ENCODE peak calls at places on chromosomes 7 and 10, in nine cellular contexts. One of them, this sample, is unnamed.

GRCh38 chr10:17062493-17063487 is 66.8 kb downstream of the CUBN start:
- DNase-seq in stimulated activated CD4-positive, alpha-beta T cell treated with anti-CD3 and anti-CD28 coated beads, Interleukin-4, amount 100 ng/mL, for 4 hours: no peak
- DNase-seq in AG08395: peak
- DNase-seq in upper lobe of right lung: no peak
- DNase-seq in mucosa of descending colon: no peak
- DNase-seq in HT1080: peak
- DNase-seq in progenitor cell of endocrine pancreas: no peak
- DNase-seq in colonic mucosa: no peak
- DNase-seq in NCI-H2081: no peak
- DNase-seq in this sample: peak

GRCh38 chr10:5478694-5479305 is 20.6 kb downstream of the CALML5 start:
- DNase-seq in stimulated activated CD4-positive, alpha-beta T cell treated with anti-CD3 and anti-CD28 coated beads, Interleukin-4, amount 100 ng/mL, for 4 hours: no peak
- DNase-seq in upper lobe of right lung: no peak
- DNase-seq in colonic mucosa: no peak
- DNase-seq in progenitor cell of endocrine pancreas: no peak
- DNase-seq in mucosa of descending colon: no peak
- DNase-seq in AG08395: no peak
- DNase-seq in NCI-H2081: no peak
- DNase-seq in HT1080: no peak
- DNase-seq in this sample: no peak

GRCh38 chr7:54802114-54802513 is 43.1 kb upstream of the SEC61G start:
- DNase-seq in progenitor cell of endocrine pancreas: no peak
- DNase-seq in NCI-H2081: no peak
- DNase-seq in upper lobe of right lung: no peak
- DNase-seq in stimulated activated CD4-positive, alpha-beta T cell treated with anti-CD3 and anti-CD28 coated beads, Interleukin-4, amount 100 ng/mL, for 4 hours: no peak
- DNase-seq in mucosa of descending colon: no peak
- DNase-seq in colonic mucosa: no peak
- DNase-seq in AG08395: no peak
- DNase-seq in HT1080: no peak
- DNase-seq in this sample: no peak

GRCh38 chr7:108201766-108202165 is 71.6 kb upstream of the LAMB4 start:
- DNase-seq in colonic mucosa: no peak
- DNase-seq in progenitor cell of endocrine pancreas: no peak
- DNase-seq in mucosa of descending colon: no peak
- DNase-seq in stimulated activated CD4-positive, alpha-beta T cell treated with anti-CD3 and anti-CD28 coated beads, Interleukin-4, amount 100 ng/mL, for 4 hours: no peak
- DNase-seq in AG08395: no peak
- DNase-seq in HT1080: no peak
- DNase-seq in upper lobe of right lung: no peak
- DNase-seq in NCI-H2081: peak
- DNase-seq in this sample: no peak

GRCh38 chr7:57205000-57205399 is 72.8 kb upstream of the ZNF479 start:
- DNase-seq in HT1080: no peak
- DNase-seq in mucosa of descending colon: no peak
- DNase-seq in NCI-H2081: no peak
- DNase-seq in AG08395: no peak
- DNase-seq in upper lobe of right lung: peak
- DNase-seq in colonic mucosa: no peak
- DNase-seq in stimulated activated CD4-positive, alpha-beta T cell treated with anti-CD3 and anti-CD28 coated beads, Interleukin-4, amount 100 ng/mL, for 4 hours: no peak
- DNase-seq in progenitor cell of endocrine pancreas: no peak
- DNase-seq in this sample: no peak

GRCh38 chr10:50231515-50232260 is 19.6 kb downstream of the ASAH2 start:
- DNase-seq in colonic mucosa: no peak
- DNase-seq in progenitor cell of endocrine pancreas: no peak
- DNase-seq in NCI-H2081: no peak
- DNase-seq in upper lobe of right lung: no peak
- DNase-seq in AG08395: no peak
- DNase-seq in stimulated activated CD4-positive, alpha-beta T cell treated with anti-CD3 and anti-CD28 coated beads, Interleukin-4, amount 100 ng/mL, for 4 hours: no peak
- DNase-seq in HT1080: no peak
- DNase-seq in mucosa of descending colon: no peak
- DNase-seq in this sample: no peak

GRCh38 chr7:13457790-13458189 is 531.7 kb downstream of the ETV1 start:
- DNase-seq in AG08395: no peak
- DNase-seq in colonic mucosa: no peak
- DNase-seq in stimulated activated CD4-positive, alpha-beta T cell treated with anti-CD3 and anti-CD28 coated beads, Interleukin-4, amount 100 ng/mL, for 4 hours: no peak
- DNase-seq in upper lobe of right lung: no peak
- DNase-seq in NCI-H2081: peak
- DNase-seq in mucosa of descending colon: no peak
- DNase-seq in HT1080: no peak
- DNase-seq in progenitor cell of endocrine pancreas: no peak
- DNase-seq in this sample: no peak

GRCh38 chr7:835021-835420 is 2.7 kb downstream of the SUN1 start:
- DNase-seq in stimulated activated CD4-positive, alpha-beta T cell treated with anti-CD3 and anti-CD28 coated beads, Interleukin-4, amount 100 ng/mL, for 4 hours: no peak
- DNase-seq in HT1080: no peak
- DNase-seq in AG08395: no peak
- DNase-seq in progenitor cell of endocrine pancreas: no peak
- DNase-seq in mucosa of descending colon: no peak
- DNase-seq in upper lobe of right lung: no peak
- DNase-seq in colonic mucosa: no peak
- DNase-seq in NCI-H2081: no peak
- DNase-seq in this sample: no peak

GRCh38 chr7:36984051-36984492 is 259.8 kb upstream of the AOAH start:
- DNase-seq in HT1080: no peak
- DNase-seq in progenitor cell of endocrine pancreas: no peak
- DNase-seq in upper lobe of right lung: no peak
- DNase-seq in NCI-H2081: no peak
- DNase-seq in stimulated activated CD4-positive, alpha-beta T cell treated with anti-CD3 and anti-CD28 coated beads, Interleukin-4, amount 100 ng/mL, for 4 hours: no peak
- DNase-seq in AG08395: no peak
- DNase-seq in mucosa of descending colon: no peak
- DNase-seq in colonic mucosa: no peak
- DNase-seq in this sample: no peak

GRCh38 chr10:110215751-110216150 is 8.3 kb downstream of the MXI1 start:
- DNase-seq in HT1080: no peak
- DNase-seq in progenitor cell of endocrine pancreas: no peak
- DNase-seq in colonic mucosa: no peak
- DNase-seq in mucosa of descending colon: no peak
- DNase-seq in NCI-H2081: no peak
- DNase-seq in upper lobe of right lung: no peak
- DNase-seq in AG08395: no peak
- DNase-seq in stimulated activated CD4-positive, alpha-beta T cell treated with anti-CD3 and anti-CD28 coated beads, Interleukin-4, amount 100 ng/mL, for 4 hours: no peak
- DNase-seq in this sample: no peak

GRCh38 chr7:46784746-46785145 is 797.2 kb downstream of the TNS3 start:
- DNase-seq in progenitor cell of endocrine pancreas: no peak
- DNase-seq in stimulated activated CD4-positive, alpha-beta T cell treated with anti-CD3 and anti-CD28 coated beads, Interleukin-4, amount 100 ng/mL, for 4 hours: no peak
- DNase-seq in mucosa of descending colon: no peak
- DNase-seq in NCI-H2081: no peak
- DNase-seq in colonic mucosa: no peak
- DNase-seq in HT1080: peak
- DNase-seq in upper lobe of right lung: no peak
- DNase-seq in AG08395: peak
- DNase-seq in this sample: no peak

GRCh38 chr7:122488241-122488640 is 183.7 kb upstream of the FEZF1 start:
- DNase-seq in NCI-H2081: no peak
- DNase-seq in upper lobe of right lung: no peak
- DNase-seq in progenitor cell of endocrine pancreas: no peak
- DNase-seq in HT1080: no peak
- DNase-seq in AG08395: no peak
- DNase-seq in stimulated activated CD4-positive, alpha-beta T cell treated with anti-CD3 and anti-CD28 coated beads, Interleukin-4, amount 100 ng/mL, for 4 hours: no peak
- DNase-seq in colonic mucosa: no peak
- DNase-seq in mucosa of descending colon: no peak
- DNase-seq in this sample: no peak

GRCh38 chr7:126574276-126574675 is 678.5 kb downstream of the GRM8 start:
- DNase-seq in colonic mucosa: no peak
- DNase-seq in NCI-H2081: no peak
- DNase-seq in AG08395: no peak
- DNase-seq in upper lobe of right lung: no peak
- DNase-seq in progenitor cell of endocrine pancreas: no peak
- DNase-seq in stimulated activated CD4-positive, alpha-beta T cell treated with anti-CD3 and anti-CD28 coated beads, Interleukin-4, amount 100 ng/mL, for 4 hours: no peak
- DNase-seq in mucosa of descending colon: no peak
- DNase-seq in HT1080: peak
- DNase-seq in this sample: no peak

GRCh38 chr10:114684822-114685209 is 26.7 kb upstream of the ABLIM1 start:
- DNase-seq in colonic mucosa: peak
- DNase-seq in NCI-H2081: no peak
- DNase-seq in stimulated activated CD4-positive, alpha-beta T cell treated with anti-CD3 and anti-CD28 coated beads, Interleukin-4, amount 100 ng/mL, for 4 hours: no peak
- DNase-seq in AG08395: peak
- DNase-seq in progenitor cell of endocrine pancreas: no peak
- DNase-seq in mucosa of descending colon: no peak
- DNase-seq in upper lobe of right lung: no peak
- DNase-seq in HT1080: peak
- DNase-seq in this sample: no peak

GRCh38 chr10:48805848-48806247 is 121.2 kb downstream of the WDFY4 start:
- DNase-seq in HT1080: no peak
- DNase-seq in NCI-H2081: no peak
- DNase-seq in AG08395: no peak
- DNase-seq in progenitor cell of endocrine pancreas: no peak
- DNase-seq in upper lobe of right lung: no peak
- DNase-seq in stimulated activated CD4-positive, alpha-beta T cell treated with anti-CD3 and anti-CD28 coated beads, Interleukin-4, amount 100 ng/mL, for 4 hours: no peak
- DNase-seq in mucosa of descending colon: no peak
- DNase-seq in colonic mucosa: no peak
- DNase-seq in this sample: peak

GRCh38 chr10:12540341-12540781 is 191.0 kb downstream of the CAMK1D start:
- DNase-seq in upper lobe of right lung: no peak
- DNase-seq in AG08395: peak
- DNase-seq in NCI-H2081: no peak
- DNase-seq in colonic mucosa: no peak
- DNase-seq in progenitor cell of endocrine pancreas: no peak
- DNase-seq in stimulated activated CD4-positive, alpha-beta T cell treated with anti-CD3 and anti-CD28 coated beads, Interleukin-4, amount 100 ng/mL, for 4 hours: no peak
- DNase-seq in HT1080: peak
- DNase-seq in mucosa of descending colon: no peak
- DNase-seq in this sample: no peak

GRCh38 chr7:155560982-155561686 is 14.8 kb upstream of the CNPY1 start:
- DNase-seq in stimulated activated CD4-positive, alpha-beta T cell treated with anti-CD3 and anti-CD28 coated beads, Interleukin-4, amount 100 ng/mL, for 4 hours: no peak
- DNase-seq in upper lobe of right lung: no peak
- DNase-seq in HT1080: no peak
- DNase-seq in AG08395: no peak
- DNase-seq in mucosa of descending colon: no peak
- DNase-seq in NCI-H2081: no peak
- DNase-seq in colonic mucosa: no peak
- DNase-seq in progenitor cell of endocrine pancreas: no peak
- DNase-seq in this sample: no peak

GRCh38 chr10:99881371-99881770 is 98.9 kb downstream of the ABCC2 start:
- DNase-seq in NCI-H2081: no peak
- DNase-seq in mucosa of descending colon: no peak
- DNase-seq in colonic mucosa: no peak
- DNase-seq in progenitor cell of endocrine pancreas: no peak
- DNase-seq in stimulated activated CD4-positive, alpha-beta T cell treated with anti-CD3 and anti-CD28 coated beads, Interleukin-4, amount 100 ng/mL, for 4 hours: no peak
- DNase-seq in HT1080: no peak
- DNase-seq in AG08395: no peak
- DNase-seq in upper lobe of right lung: no peak
- DNase-seq in this sample: no peak

GRCh38 chr10:14603539-14604102 is 171.1 kb downstream of the FAM107B start:
- DNase-seq in mucosa of descending colon: no peak
- DNase-seq in AG08395: no peak
- DNase-seq in stimulated activated CD4-positive, alpha-beta T cell treated with anti-CD3 and anti-CD28 coated beads, Interleukin-4, amount 100 ng/mL, for 4 hours: no peak
- DNase-seq in HT1080: no peak
- DNase-seq in upper lobe of right lung: peak
- DNase-seq in NCI-H2081: no peak
- DNase-seq in colonic mucosa: peak
- DNase-seq in progenitor cell of endocrine pancreas: peak
- DNase-seq in this sample: peak

GRCh38 chr10:3095373-3096139 is 28.2 kb downstream of the PFKP start:
- DNase-seq in NCI-H2081: no peak
- DNase-seq in HT1080: peak
- DNase-seq in stimulated activated CD4-positive, alpha-beta T cell treated with anti-CD3 and anti-CD28 coated beads, Interleukin-4, amount 100 ng/mL, for 4 hours: peak
- DNase-seq in progenitor cell of endocrine pancreas: no peak
- DNase-seq in AG08395: peak
- DNase-seq in colonic mucosa: peak
- DNase-seq in upper lobe of right lung: no peak
- DNase-seq in mucosa of descending colon: no peak
- DNase-seq in this sample: no peak

GRCh38 chr7:1947586-1948217 is 277.6 kb downstream of the ELFN1 start:
- DNase-seq in stimulated activated CD4-positive, alpha-beta T cell treated with anti-CD3 and anti-CD28 coated beads, Interleukin-4, amount 100 ng/mL, for 4 hours: no peak
- DNase-seq in colonic mucosa: no peak
- DNase-seq in upper lobe of right lung: no peak
- DNase-seq in NCI-H2081: no peak
- DNase-seq in progenitor cell of endocrine pancreas: no peak
- DNase-seq in HT1080: no peak
- DNase-seq in mucosa of descending colon: peak
- DNase-seq in AG08395: no peak
- DNase-seq in this sample: no peak

This sample was measured in T47D.